ENCODE peak calls at places on chromosomes 12 and 14, in five cellular contexts. J is nephron progenitor cell, R is posterior cingulate gyrus, E is psoas muscle, K is Caki2. O is an unnamed sample.
A peak's percentile ranks its signal among the peaks of the same experiment; 100 is the strongest.

GRCh38 chr14:41606249-41607118 is at the start of gene LRFN5:
- DNase-seq in J (peak; percentile 65), R (peak; percentile 45), E (peak; percentile 36), K (no peak), O (no peak)

GRCh38 chr12:124294686-124295315 is at the start of gene RFLNA:
- DNase-seq in J (peak; percentile 67), R (no peak), E (no peak), K (no peak), O (no peak)

GRCh38 chr12:120229071-120229582 is 28.2 kb upstream of the RPLP0 start:
- DNase-seq in J (no peak), R (no peak), E (no peak), K (peak; percentile 41), O (no peak)

GRCh38 chr12:93020225-93020997 is 91.3 kb upstream of the EEA1 start:
- DNase-seq in J (no peak), R (no peak), E (no peak), K (no peak), O (no peak)

GRCh38 chr14:75063013-75063412 is 811 bp downstream of the ACYP1 start:
- DNase-seq in J (no peak), R (no peak), E (no peak), K (no peak), O (no peak)

GRCh38 chr12:7145671-7146070 is 15.5 kb downstream of the CLSTN3 start:
- DNase-seq in J (no peak), R (no peak), E (no peak), K (no peak), O (no peak)

GRCh38 chr14:103502877-103503276 is 19.8 kb downstream of the CKB start:
- DNase-seq in J (no peak), R (no peak), E (no peak), K (no peak), O (no peak)

GRCh38 chr12:24488091-24488596 is 460.8 kb downstream of the BCAT1 start:
- DNase-seq in J (no peak), R (no peak), E (peak; percentile 23), K (peak; percentile 73), O (no peak)

GRCh38 chr12:6241495-6241894 is 41.3 kb downstream of the CD9 start:
- DNase-seq in J (no peak), R (no peak), E (peak; percentile 67), K (no peak), O (no peak)

GRCh38 chr12:49633703-49634311 is 10.4 kb downstream of the PRPF40B start:
- DNase-seq in J (no peak), R (no peak), E (no peak), K (no peak), O (no peak)

GRCh38 chr12:66144796-66145754 is 14.5 kb upstream of the LLPH start:
- DNase-seq in J (no peak), R (no peak), E (no peak), K (peak; percentile 74), O (no peak)

GRCh38 chr12:120964298-120964697 is 14.0 kb upstream of the HNF1A start:
- DNase-seq in J (no peak), R (no peak), E (no peak), K (no peak), O (no peak)

GRCh38 chr12:107457536-107457935 is 228.1 kb upstream of the PWP1 start:
- DNase-seq in J (no peak), R (no peak), E (no peak), K (no peak), O (no peak)

GRCh38 chr12:11500222-11500860 is 105.0 kb upstream of the PRB2 start:
- DNase-seq in J (peak; percentile 99), R (peak; percentile 66), E (peak; percentile 71), K (peak; percentile 85), O (peak; percentile 60)

GRCh38 chr14:73324536-73324932 is 87.2 kb downstream of the PAPLN start:
- DNase-seq in J (no peak), R (no peak), E (no peak), K (no peak), O (no peak)

GRCh38 chr12:95118788-95119179 is 45.4 kb upstream of the NR2C1 start:
- DNase-seq in J (no peak), R (no peak), E (no peak), K (no peak), O (no peak)

GRCh38 chr12:34392741-34393085 is 370.4 kb downstream of the ALG10 start:
- DNase-seq in J (no peak), R (peak; percentile 1), E (no peak), K (no peak), O (no peak)

GRCh38 chr12:124713041-124713435 is 145.6 kb upstream of the NCOR2 start:
- DNase-seq in J (no peak), R (no peak), E (peak; percentile 66), K (no peak), O (no peak)

GRCh38 chr12:96882862-96883261 is 24.2 kb upstream of the NEDD1 start:
- DNase-seq in J (no peak), R (no peak), E (no peak), K (no peak), O (no peak)

GRCh38 chr12:109731806-109732205 is 18.2 kb downstream of the FAM222A start:
- DNase-seq in J (peak; percentile 0), R (no peak), E (no peak), K (no peak), O (no peak)

GRCh38 chr12:24997970-24998582 is 49.2 kb upstream of the BCAT1 start:
- DNase-seq in J (no peak), R (no peak), E (no peak), K (peak; percentile 88), O (no peak)